ENCODE peak calls at places on chromosome 5, in seven cellular contexts. E is GM23248, N is adrenal gland, Q is PC-3, B is cardiac muscle cell, C is neuronal stem cell, P is astrocyte. S is an unnamed sample.

GRCh38 chr5:21593261-21593660 is 1259.9 kb downstream of the CDH12 start:
- DNase-seq in E (no peak), N (no peak), Q (no peak), B (no peak), C (no peak), P (no peak), S (no peak)

GRCh38 chr5:8864053-8864452 is 681.8 kb downstream of the SEMA5A start:
- DNase-seq in E (peak; percentile 37), N (no peak), Q (peak; percentile 85), B (peak; percentile 35), C (no peak), P (no peak), S (peak; percentile 55)

GRCh38 chr5:56827043-56827442 is 11.7 kb downstream of the MAP3K1 start:
- DNase-seq in E (peak; percentile 6), N (no peak), Q (no peak), B (no peak), C (no peak), P (no peak), S (no peak)

GRCh38 chr5:14771972-14772371 is 99.6 kb downstream of the ANKH start:
- DNase-seq in E (no peak), N (no peak), Q (no peak), B (no peak), C (no peak), P (no peak), S (no peak)

GRCh38 chr5:136036991-136037705 is 8.4 kb downstream of the TGFBI start:
- DNase-seq in E (peak; percentile 85), N (no peak), Q (peak; percentile 89), B (peak; percentile 62), C (no peak), P (peak; percentile 93), S (no peak)

GRCh38 chr5:158848634-158849033 is 251.1 kb downstream of the EBF1 start:
- DNase-seq in E (no peak), N (no peak), Q (no peak), B (no peak), C (no peak), P (no peak), S (no peak)

GRCh38 chr5:103929310-103930003 is 366.9 kb upstream of the NUDT12 start:
- DNase-seq in E (no peak), N (no peak), Q (peak; percentile 74), B (no peak), C (no peak), P (peak; percentile 25), S (peak; percentile 73)

GRCh38 chr5:32303755-32304120 is 9.0 kb downstream of the MTMR12 start:
- DNase-seq in E (no peak), N (no peak), Q (no peak), B (no peak), C (no peak), P (no peak), S (no peak)

GRCh38 chr5:128201065-128201926 is 117.7 kb downstream of the SLC12A2 start:
- DNase-seq in E (peak; percentile 85), N (peak; percentile 82), Q (peak; percentile 87), B (peak; percentile 75), C (peak; percentile 64), P (peak; percentile 18), S (peak; percentile 43)

GRCh38 chr5:161442471-161442870 is 104.1 kb downstream of the GABRB2 start:
- DNase-seq in E (no peak), N (no peak), Q (no peak), B (no peak), C (no peak), P (no peak), S (no peak)

GRCh38 chr5:19886123-19886921 is 101.7 kb downstream of the CDH18 start:
- DNase-seq in E (peak; percentile 83), N (no peak), Q (peak; percentile 54), B (peak; percentile 21), C (no peak), P (peak; percentile 80), S (peak; percentile 72)

GRCh38 chr5:82549263-82549662 is 271.1 kb upstream of the RPS23 start:
- DNase-seq in E (no peak), N (no peak), Q (peak; percentile 51), B (peak; percentile 17), C (no peak), P (peak; percentile 63), S (no peak)

GRCh38 chr5:82551840-82552385 is 273.8 kb upstream of the RPS23 start:
- DNase-seq in E (no peak), N (no peak), Q (no peak), B (no peak), C (no peak), P (no peak), S (no peak)

DNA sequence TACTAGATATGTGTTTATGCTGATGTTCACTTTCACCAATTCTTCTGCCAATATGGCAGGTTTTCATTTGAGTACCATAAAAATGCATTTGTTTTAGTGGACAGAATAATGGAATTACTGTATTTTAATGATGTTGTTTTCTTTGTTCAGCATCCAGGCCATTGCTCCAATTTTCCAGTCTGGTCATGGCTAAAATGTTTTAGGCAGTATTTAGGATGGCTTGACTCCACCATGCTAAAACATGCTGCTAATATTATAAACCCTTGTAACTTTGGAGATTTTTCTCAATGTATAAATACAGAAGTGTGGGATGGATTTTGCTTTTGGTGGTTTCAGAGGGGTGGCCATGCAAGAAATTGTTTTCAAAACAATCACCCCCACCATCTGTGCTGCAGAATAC is 273.1 kb upstream of the RPS23 start:
- DNase-seq in E (no peak), N (no peak), Q (no peak), B (no peak), C (no peak), P (no peak), S (no peak)
- H3K36me3 ChIP-seq in E (no peaks in the 10 kb centered on the region), N (no peaks in the 10 kb centered on the region), Q (no peaks in the 10 kb centered on the region), B (no peaks in the 10 kb centered on the region), C (no peaks in the 10 kb centered on the region), P (no peaks in the 10 kb centered on the region), S (no peaks in the 10 kb centered on the region)

GRCh38 chr5:108726446-108727091 is 21.1 kb upstream of the FER start:
- DNase-seq in E (peak; percentile 55), N (no peak), Q (peak; percentile 11), B (no peak), C (no peak), P (no peak), S (peak; percentile 83)
- H3K4me3 ChIP-seq in E (peak overlapping the region; percentile 79), N (peak overlapping the region; percentile 67), Q (no peak overlapping the region), B (peak overlapping the region; percentile 70), C (no peak overlapping the region), P (no peak overlapping the region), S (no peak overlapping the region)

DNA sequence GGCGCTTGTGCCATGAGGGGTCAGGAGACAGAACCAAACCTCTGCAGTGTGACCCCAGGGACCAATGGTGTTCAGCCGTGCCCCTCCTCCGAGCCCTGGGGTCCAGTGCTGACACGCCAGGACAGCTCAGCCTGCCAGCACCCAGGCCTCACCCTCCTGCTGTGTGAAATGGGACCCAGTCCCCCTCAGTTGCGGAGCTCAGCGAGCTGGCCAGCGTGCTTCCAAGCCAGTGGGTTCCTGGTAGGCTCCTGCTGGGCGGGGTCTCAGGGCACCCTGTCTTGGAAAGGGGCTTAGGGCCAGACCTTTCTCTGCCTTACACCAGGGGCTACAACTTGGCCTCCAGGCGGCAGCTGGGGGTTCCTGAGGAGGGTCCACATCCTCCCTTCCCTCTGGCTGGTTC is 4.4 kb downstream of the RNF44 start:
- DNase-seq in E (no peak), N (no peak), Q (no peak), B (no peak), C (no peak), P (no peak), S (no peak)
- H3K36me3 ChIP-seq in E (no peaks in the 10 kb centered on the region), N (no peaks in the 10 kb centered on the region), Q (peaks cover 11% of the 10 kb centered on the region), B (peaks cover 31% of the 10 kb centered on the region), C (peaks cover 40% of the 10 kb centered on the region), P (no peaks in the 10 kb centered on the region), S (peaks cover 38% of the 10 kb centered on the region)

GRCh38 chr5:78339591-78340450 is 20.6 kb upstream of the SCAMP1 start:
- DNase-seq in E (no peak), N (no peak), Q (no peak), B (no peak), C (no peak), P (no peak), S (no peak)

GRCh38 chr5:78341445-78341844 is 19.0 kb upstream of the SCAMP1 start:
- DNase-seq in E (no peak), N (no peak), Q (no peak), B (no peak), C (no peak), P (no peak), S (no peak)

GRCh38 chr5:78345485-78345884 is 14.9 kb upstream of the SCAMP1 start:
- DNase-seq in E (peak; percentile 35), N (no peak), Q (no peak), B (peak; percentile 72), C (no peak), P (peak; percentile 44), S (peak; percentile 37)
- H3K4me3 ChIP-seq in E (no peak overlapping the region), N (no peak overlapping the region), Q (no peak overlapping the region), B (no peak overlapping the region), C (no peak overlapping the region), P (no peak overlapping the region), S (no peak overlapping the region)

GRCh38 chr5:177487975-177488374 is 9.4 kb downstream of the PDLIM7 start:
- DNase-seq in E (no peak), N (no peak), Q (no peak), B (no peak), C (no peak), P (no peak), S (no peak)

GRCh38 chr5:177487144-177487543 is 10.3 kb downstream of the PDLIM7 start:
- DNase-seq in E (no peak), N (no peak), Q (no peak), B (no peak), C (no peak), P (no peak), S (no peak)

GRCh38 chr5:177490992-177491391 is 6.4 kb downstream of the PDLIM7 start:
- DNase-seq in E (no peak), N (no peak), Q (no peak), B (no peak), C (no peak), P (no peak), S (no peak)

GRCh38 chr5:177490311-177490991 is 7.0 kb downstream of the PDLIM7 start:
- DNase-seq in E (no peak), N (no peak), Q (no peak), B (no peak), C (no peak), P (no peak), S (no peak)

DNA sequence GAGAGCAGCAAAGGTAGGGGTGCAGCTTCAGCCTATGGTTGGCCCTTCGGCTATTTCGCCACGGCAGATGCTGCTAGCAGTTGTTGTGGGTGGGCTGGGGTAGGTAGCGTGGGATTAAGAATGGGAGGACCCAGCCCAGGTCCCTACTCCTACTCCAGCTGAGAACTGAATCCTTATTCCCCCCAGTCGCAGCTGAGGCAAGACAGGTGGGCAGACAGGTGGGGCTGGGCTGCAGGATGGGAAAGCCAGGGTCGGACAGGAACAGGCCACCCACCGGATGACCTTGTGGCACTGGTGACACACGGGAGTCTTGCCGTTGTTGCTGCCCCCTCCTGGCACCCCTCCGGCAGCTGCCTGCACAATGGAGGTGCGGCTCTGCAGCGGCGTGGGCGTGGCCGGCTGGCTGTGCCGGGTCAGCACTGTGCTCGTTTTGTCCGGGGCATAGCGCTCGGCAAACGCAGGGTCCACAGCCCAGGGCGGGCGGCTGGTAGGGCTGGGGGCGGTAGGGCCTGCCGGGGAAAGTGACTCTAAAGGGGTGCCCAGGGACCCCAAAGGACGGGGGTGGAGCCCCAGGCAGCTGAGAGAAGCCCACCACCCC is 8.2 kb downstream of the PDLIM7 start:
- DNase-seq in E (no peak), N (no peak), Q (no peak), B (no peak), C (no peak), P (no peak), S (no peak)
- H3K36me3 ChIP-seq in E (peaks cover 67% of the 10 kb centered on the region), N (no peaks in the 10 kb centered on the region), Q (peaks cover 56% of the 10 kb centered on the region), B (peaks cover 54% of the 10 kb centered on the region), C (peaks cover 75% of the 10 kb centered on the region), P (peaks cover 57% of the 10 kb centered on the region), S (peaks cover 66% of the 10 kb centered on the region)